ENCODE peak calls at places on chromosome 4, in six cellular contexts. H is NCI-H1436; A is GM12865; D is fibroblast of the aortic adventitia; L is astrocyte of the hippocampus; F is effector CD8-positive, alpha-beta T cell. O is an unnamed sample.

GRCh38 chr4:153527690-153528089 is 61.5 kb downstream of the TMEM131L start:
- DNase-seq in H (no peak), A (no peak), D (no peak), L (no peak), F (no peak), O (no peak)

GRCh38 chr4:148563684-148564083 is 121.5 kb upstream of the NR3C2 start:
- DNase-seq in H (no peak), A (no peak), D (no peak), L (no peak), F (no peak), O (no peak)

GRCh38 chr4:143375326-143376073 is 38.8 kb downstream of the GAB1 start:
- DNase-seq in H (no peak), A (peak), D (no peak), L (peak), F (no peak), O (peak)

GRCh38 chr4:37562592-37562991 is 123.6 kb downstream of the RELL1 start:
- DNase-seq in H (no peak), A (no peak), D (peak), L (no peak), F (no peak), O (no peak)

GRCh38 chr4:76896731-76897521 is 1.0 kb downstream of the SOWAHB start:
- DNase-seq in H (peak), A (no peak), D (no peak), L (peak), F (peak), O (no peak)

GRCh38 chr4:73706811-73707210 is 33.6 kb upstream of the CXCL8 start:
- DNase-seq in H (no peak), A (no peak), D (no peak), L (no peak), F (no peak), O (no peak)

GRCh38 chr4:54073481-54073880 is 9.1 kb upstream of the CHIC2 start:
- DNase-seq in H (no peak), A (no peak), D (peak), L (no peak), F (no peak), O (no peak)

GRCh38 chr4:165877291-165877690 is 4.3 kb downstream of the TLL1 start:
- DNase-seq in H (no peak), A (no peak), D (peak), L (no peak), F (no peak), O (no peak)

GRCh38 chr4:65046496-65047101 is 623.7 kb downstream of the EPHA5 start:
- DNase-seq in H (no peak), A (no peak), D (peak), L (peak), F (no peak), O (no peak)

O was measured in hippocampal formation.